ENCODE peak calls at places on chromosome 6, in eight cellular contexts. T is amygdala; N is RWPE1; Q is RKO; J is HT-29; M is stimulated activated CD8-positive, alpha-beta memory T cell treated with anti-CD3 and anti-CD28 coated beads, Interleukin-2, amount 100 ng/mL, for 1 hour; Z is left ventricle myocardium inferior; R is renal cortical epithelial cell. E is an unnamed sample.

GRCh38 chr6:24307881-24308280 is 50.0 kb downstream of the DCDC2 start:
- DNase-seq in T (no peak), N (no peak), Q (no peak), J (no peak), M (no peak), Z (no peak), R (peak; percentile 95), E (no peak)

GRCh38 chr6:99933129-99933528 is 60.9 kb downstream of the MCHR2 start:
- DNase-seq in T (no peak), N (peak; percentile 24), Q (no peak), J (no peak), M (no peak), Z (no peak), R (no peak), E (no peak)

GRCh38 chr6:70277480-70277879 is 25.4 kb downstream of the COL9A1 start:
- DNase-seq in T (no peak), N (no peak), Q (peak; percentile 41), J (no peak), M (no peak), Z (no peak), R (peak; percentile 45), E (peak; percentile 12)

GRCh38 chr6:105993769-105994521 is 92.2 kb upstream of the PRDM1 start:
- DNase-seq in T (no peak), N (no peak), Q (no peak), J (no peak), M (peak; percentile 17), Z (peak; percentile 27), R (no peak), E (peak; percentile 73)

GRCh38 chr6:79718509-79719247 is 87.5 kb downstream of the SH3BGRL2 start:
- DNase-seq in T (no peak), N (no peak), Q (no peak), J (no peak), M (no peak), Z (no peak), R (no peak), E (no peak)

GRCh38 chr6:53734473-53735299 is 60.1 kb upstream of the LRRC1 start:
- DNase-seq in T (no peak), N (peak; percentile 88), Q (peak; percentile 92), J (peak; percentile 91), M (no peak), Z (peak; percentile 21), R (peak; percentile 96), E (peak; percentile 93)

GRCh38 chr6:116096979-116097816 is 3.5 kb upstream of the NT5DC1 start:
- DNase-seq in T (no peak), N (no peak), Q (peak; percentile 51), J (peak; percentile 27), M (no peak), Z (no peak), R (no peak), E (peak; percentile 50)

GRCh38 chr6:28474441-28475219 is 31.3 kb upstream of the ZSCAN23 start:
- DNase-seq in T (no peak), N (peak; percentile 40), Q (peak; percentile 90), J (peak; percentile 91), M (no peak), Z (no peak), R (peak; percentile 84), E (peak; percentile 54)

GRCh38 chr6:127415096-127415495 is 44.1 kb downstream of the KIAA0408 start:
- DNase-seq in T (no peak), N (no peak), Q (no peak), J (no peak), M (no peak), Z (no peak), R (no peak), E (no peak)

GRCh38 chr6:129494099-129494498 is 215.9 kb downstream of the ARHGAP18 start:
- DNase-seq in T (no peak), N (no peak), Q (no peak), J (no peak), M (no peak), Z (no peak), R (no peak), E (no peak)

GRCh38 chr6:28862077-28862476 is 61.7 kb downstream of the TRIM27 start:
- DNase-seq in T (no peak), N (no peak), Q (no peak), J (no peak), M (no peak), Z (no peak), R (no peak), E (no peak)

GRCh38 chr6:44176935-44177509 is 18.4 kb downstream of the CAPN11 start:
- DNase-seq in T (no peak), N (no peak), Q (no peak), J (no peak), M (peak; percentile 4), Z (no peak), R (no peak), E (no peak)

GRCh38 chr6:154306696-154307095 is 49.9 kb downstream of the IPCEF1 start:
- DNase-seq in T (no peak), N (no peak), Q (no peak), J (no peak), M (no peak), Z (no peak), R (no peak), E (no peak)

GRCh38 chr6:33071579-33071978 is 1.9 kb downstream of the HLA-DPA1 start:
- DNase-seq in T (no peak), N (no peak), Q (no peak), J (no peak), M (no peak), Z (no peak), R (no peak), E (no peak)

E was measured in DMS53.